ENCODE peak calls at places on chromosomes 13 and 19, in five cellular contexts. B is NCI-H1417 treated with DMSO at 0.1 percent for 48 hours, A is lower lobe of right lung, G is iris pigment epithelial cell, O is osteoblast. I is an unnamed sample.
A peak's percentile ranks its signal among the peaks of the same experiment; 100 is the strongest.

GRCh38 chr13:114263590-114263989 is 17.8 kb upstream of the UPF3A start:
- DNase-seq in B (no peak), A (no peak), G (no peak), O (no peak), I (no peak)

GRCh38 chr13:30572859-30573275 is 44.9 kb upstream of the USPL1 start:
- DNase-seq in B (no peak), A (no peak), G (peak; percentile 69), O (no peak), I (peak; percentile 13)

GRCh38 chr19:1822210-1822609 is 10.1 kb upstream of the ATP8B3 start:
- DNase-seq in B (no peak), A (no peak), G (no peak), O (no peak), I (no peak)

GRCh38 chr19:48556163-48556562 is 4.2 kb downstream of the SULT2B1 start:
- DNase-seq in B (no peak), A (no peak), G (peak; percentile 71), O (peak; percentile 92), I (peak; percentile 68)

GRCh38 chr19:19447536-19448237 is 42.2 kb downstream of the GATAD2A start:
- DNase-seq in B (no peak), A (no peak), G (no peak), O (no peak), I (no peak)

GRCh38 chr13:114131581-114132418 is 623 bp downstream of the RASA3 start:
- DNase-seq in B (no peak), A (peak; percentile 62), G (peak; percentile 60), O (peak; percentile 95), I (peak; percentile 92)

GRCh38 chr13:65854431-65854830 is 1375.7 kb downstream of the PCDH9 start:
- DNase-seq in B (no peak), A (no peak), G (no peak), O (no peak), I (no peak)

GRCh38 chr19:45152504-45153338 is 8.1 kb downstream of the NKPD1 start:
- DNase-seq in B (peak; percentile 28), A (peak; percentile 66), G (peak; percentile 66), O (peak; percentile 90), I (peak; percentile 81)

GRCh38 chr13:111325941-111326620 is 5.6 kb downstream of the TEX29 start:
- DNase-seq in B (no peak), A (no peak), G (no peak), O (no peak), I (no peak)

GRCh38 chr19:40803857-40804782 is 5.1 kb downstream of the EGLN2 start:
- DNase-seq in B (no peak), A (peak; percentile 83), G (no peak), O (peak; percentile 53), I (peak; percentile 39)

GRCh38 chr19:56132316-56132822 is 8.7 kb upstream of the ZNF444 start:
- DNase-seq in B (no peak), A (peak; percentile 69), G (peak; percentile 82), O (peak; percentile 79), I (no peak)

GRCh38 chr19:10043286-10043927 is 30.1 kb downstream of the RDH8 start:
- DNase-seq in B (no peak), A (no peak), G (peak; percentile 20), O (no peak), I (no peak)

GRCh38 chr13:27334774-27335490 is 64.3 kb downstream of the RASL11A start:
- DNase-seq in B (no peak), A (no peak), G (peak; percentile 91), O (no peak), I (no peak)

GRCh38 chr19:5130371-5131030 is 161.6 kb downstream of the KDM4B start:
- DNase-seq in B (no peak), A (no peak), G (no peak), O (no peak), I (no peak)

GRCh38 chr13:41848435-41849255 is 112.3 kb downstream of the VWA8 start:
- DNase-seq in B (no peak), A (no peak), G (peak; percentile 28), O (peak; percentile 90), I (no peak)

GRCh38 chr19:840519-841206 is at the start of gene PRTN3:
- DNase-seq in B (no peak), A (peak; percentile 69), G (no peak), O (no peak), I (no peak)

GRCh38 chr13:95298971-95299627 is 2.2 kb downstream of the ABCC4 start:
- DNase-seq in B (no peak), A (no peak), G (peak; percentile 85), O (peak; percentile 91), I (no peak)

I was measured in H7.